ENCODE peak calls at places on chromosomes 3 and 15, in five cellular contexts. A is A549, C is HepG2, R is GM12878, O is K562. L is an unnamed sample.
A peak's percentile ranks its signal among the peaks of the same experiment; 100 is the strongest.

GRCh38 chr3:196166741-196167140 is 44.5 kb downstream of the ZDHHC19 start:
- DNase-seq in A (no peak), C (no peak), R (no peak), O (no peak), L (no peak)

GRCh38 chr3:76131396-76132153 is 346.2 kb upstream of the ZNF717 start:
- DNase-seq in A (no peak), C (no peak), R (no peak), O (no peak), L (no peak)

GRCh38 chr3:113626513-113627371 is 69.7 kb downstream of the USF3 start:
- DNase-seq in A (peak; percentile 72), C (peak; percentile 61), R (no peak), O (peak; percentile 61), L (peak; percentile 76)

GRCh38 chr15:41169784-41170183 is 53.7 kb upstream of the INO80 start:
- DNase-seq in A (no peak), C (no peak), R (no peak), O (peak; percentile 23), L (no peak)

GRCh38 chr3:184022323-184022722 is 4.6 kb upstream of the ABCC5 start:
- DNase-seq in A (no peak), C (no peak), R (no peak), O (no peak), L (no peak)

GRCh38 chr15:70313099-70314017 is 215.6 kb upstream of the TLE3 start:
- DNase-seq in A (no peak), C (no peak), R (no peak), O (no peak), L (no peak)

GRCh38 chr3:149784064-149784704 is 8.2 kb downstream of the ANKUB1 start:
- DNase-seq in A (no peak), C (no peak), R (no peak), O (no peak), L (no peak)

GRCh38 chr15:77482570-77482969 is 61.9 kb downstream of the HMG20A start:
- DNase-seq in A (no peak), C (no peak), R (no peak), O (no peak), L (no peak)

GRCh38 chr3:185753354-185753753 is 71.5 kb downstream of the IGF2BP2 start:
- DNase-seq in A (no peak), C (no peak), R (no peak), O (peak; percentile 73), L (no peak)

GRCh38 chr3:30076899-30077298 is 529.5 kb upstream of the TGFBR2 start:
- DNase-seq in A (no peak), C (no peak), R (no peak), O (no peak), L (no peak)

GRCh38 chr15:70974004-70974832 is 81.6 kb downstream of the LRRC49 start:
- DNase-seq in A (peak; percentile 22), C (peak; percentile 18), R (no peak), O (peak; percentile 14), L (no peak)

GRCh38 chr3:21294768-21295167 is 456.2 kb downstream of the ZNF385D start:
- DNase-seq in A (no peak), C (no peak), R (no peak), O (no peak), L (no peak)

DNA sequence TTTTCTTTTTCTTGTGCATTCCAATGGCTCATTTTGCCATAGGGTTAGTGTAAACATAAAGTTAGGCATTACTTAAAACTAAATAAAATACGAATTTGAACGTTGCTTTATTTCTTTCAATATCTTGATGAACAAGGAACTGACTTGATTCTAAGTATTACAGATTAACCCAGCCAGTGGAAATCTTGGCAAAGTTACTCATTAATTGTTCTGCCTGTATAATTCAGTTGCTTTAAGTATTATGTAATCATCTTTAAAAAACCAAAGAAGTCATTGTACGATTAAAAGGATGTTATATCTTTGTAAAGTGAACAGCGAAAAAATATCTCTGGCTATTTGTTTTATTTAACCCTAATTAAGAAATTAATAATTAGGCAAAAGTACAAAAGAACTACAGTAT is 737.9 kb upstream of the BCHE start:
- DNase-seq in A (no peak), C (no peak), R (no peak), O (no peak), L (no peak)
- TF ChIP-seq ESRRA in A (no peak), C (no peak), R (no peak), O (no peak), L (no peak)

DNA sequence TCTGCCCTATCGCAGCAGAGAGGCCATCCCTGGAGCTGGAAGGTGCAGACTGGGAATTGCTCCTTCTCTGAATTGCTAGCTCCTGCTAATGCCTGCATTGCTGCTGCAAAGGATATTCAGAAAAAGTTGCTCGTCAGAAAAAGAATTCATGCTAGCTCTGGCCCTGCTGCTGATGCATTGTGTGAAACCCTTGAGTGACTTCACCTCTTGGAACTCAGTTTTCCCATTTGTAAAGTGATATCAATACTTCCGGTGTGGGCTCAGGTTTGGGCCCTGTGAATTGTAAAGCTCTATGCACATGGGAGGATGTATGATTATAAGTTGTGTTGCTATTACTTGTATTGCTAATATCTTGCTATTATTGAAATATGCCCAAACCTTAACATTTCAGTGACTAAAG is 11.4 kb downstream of the SQOR start:
- DNase-seq in A (no peak), C (no peak), R (no peak), O (no peak), L (no peak)
- TF ChIP-seq ESRRA in A (no peak), C (no peak), R (no peak), O (no peak), L (no peak)

GRCh38 chr3:195075941-195076875 is 194.8 kb downstream of the XXYLT1 start:
- DNase-seq in A (no peak), C (no peak), R (no peak), O (no peak), L (no peak)

GRCh38 chr3:195078891-195079440 is 192.0 kb downstream of the XXYLT1 start:
- DNase-seq in A (no peak), C (no peak), R (no peak), O (no peak), L (no peak)

GRCh38 chr3:195076981-195077610 is 193.9 kb downstream of the XXYLT1 start:
- DNase-seq in A (no peak), C (no peak), R (no peak), O (no peak), L (peak; percentile 5)

GRCh38 chr3:195079636-195080035 is 191.3 kb downstream of the XXYLT1 start:
- DNase-seq in A (no peak), C (no peak), R (no peak), O (no peak), L (no peak)

DNA sequence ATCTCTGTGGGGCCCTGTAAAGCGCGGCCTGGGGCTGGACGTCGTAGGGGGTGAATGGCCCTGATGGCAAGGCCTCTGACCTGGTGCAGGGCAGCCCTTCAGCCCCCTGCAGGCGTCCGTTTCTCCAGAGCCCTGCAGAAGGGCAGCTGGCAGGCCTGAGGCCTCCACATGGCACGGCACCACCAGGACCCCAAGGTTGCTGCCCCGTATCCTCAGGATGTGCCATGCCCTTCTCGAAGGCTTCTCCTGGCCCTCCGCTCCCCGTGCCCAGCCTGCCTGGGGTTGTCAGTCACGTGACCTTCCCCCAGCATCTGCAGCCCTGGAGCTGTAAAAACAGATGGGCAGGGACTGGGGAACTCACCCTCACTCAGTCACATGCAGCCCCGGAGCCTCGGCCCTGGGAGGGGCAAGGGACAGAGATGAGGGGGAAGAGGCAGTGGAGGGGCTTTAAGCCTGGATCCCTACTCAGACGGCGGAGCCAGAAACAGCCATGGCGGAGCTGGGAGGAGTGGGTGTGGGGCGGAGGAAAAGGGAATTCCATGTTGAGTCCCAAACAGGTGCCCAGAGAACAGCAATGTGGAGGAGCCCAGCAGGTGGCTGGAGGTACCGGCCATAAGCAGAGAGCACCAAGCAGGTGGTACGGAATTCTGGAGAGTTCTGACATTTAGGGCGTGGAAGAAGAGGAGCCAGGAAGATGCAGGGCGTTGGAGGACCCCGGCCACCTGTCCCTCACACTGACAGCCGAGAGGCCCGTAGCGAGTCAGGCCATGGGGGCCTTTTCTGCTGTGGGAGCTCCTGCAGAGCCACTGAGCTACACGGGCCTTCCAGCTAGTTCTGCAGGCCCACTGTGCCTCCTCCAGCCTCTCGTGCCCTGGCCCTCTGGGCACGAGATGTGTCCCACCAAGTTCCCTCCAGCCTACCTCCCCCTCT is 193.1 kb downstream of the XXYLT1 start:
- DNase-seq in A (no peak), C (no peak), R (no peak), O (no peak), L (no peak)
- TF ChIP-seq ESRRA in A (no peak), C (no peak), R (no peak), O (no peak), L (no peak)

GRCh38 chr3:115518100-115518852 is 105.0 kb upstream of the GAP43 start:
- DNase-seq in A (no peak), C (no peak), R (no peak), O (no peak), L (no peak)
- TF ChIP-seq ESRRA in A (no peak), C (no peak), R (no peak), O (no peak), L (no peak)

GRCh38 chr3:172627057-172627809 is 83.6 kb downstream of the NCEH1 start:
- DNase-seq in A (no peak), C (no peak), R (no peak), O (no peak), L (no peak)
- TF ChIP-seq ESRRA in A (no peak), C (no peak), R (no peak), O (no peak), L (no peak)

GRCh38 chr3:194313642-194314430 is 37.3 kb downstream of the CPN2 start:
- DNase-seq in A (no peak), C (no peak), R (no peak), O (no peak), L (peak; percentile 47)
- TF ChIP-seq ESRRA in A (no peak), C (no peak), R (no peak), O (no peak), L (no peak)

DNA sequence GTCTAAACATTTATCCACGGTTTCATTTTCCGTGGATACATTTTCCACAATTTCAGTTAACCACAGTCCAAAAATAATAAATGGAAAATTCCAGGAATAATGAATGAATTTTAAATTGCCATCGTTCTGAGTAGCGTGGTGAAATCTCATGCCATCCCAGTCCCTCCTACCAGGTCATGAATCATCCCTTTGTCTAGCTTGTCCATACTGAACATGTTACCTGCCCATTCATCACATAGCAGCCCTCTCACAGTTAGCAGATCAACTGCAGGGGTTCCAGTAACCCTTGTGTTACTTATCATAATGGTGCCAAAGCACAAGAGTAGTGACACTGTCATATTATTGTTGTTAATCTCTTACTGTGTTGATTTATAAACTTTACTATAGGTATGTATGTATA is 124.5 kb downstream of the GSK3B start:
- DNase-seq in A (no peak), C (no peak), R (no peak), O (no peak), L (no peak)
- TF ChIP-seq ESRRA in A (no peak), C (no peak), R (no peak), O (no peak), L (no peak)

DNA sequence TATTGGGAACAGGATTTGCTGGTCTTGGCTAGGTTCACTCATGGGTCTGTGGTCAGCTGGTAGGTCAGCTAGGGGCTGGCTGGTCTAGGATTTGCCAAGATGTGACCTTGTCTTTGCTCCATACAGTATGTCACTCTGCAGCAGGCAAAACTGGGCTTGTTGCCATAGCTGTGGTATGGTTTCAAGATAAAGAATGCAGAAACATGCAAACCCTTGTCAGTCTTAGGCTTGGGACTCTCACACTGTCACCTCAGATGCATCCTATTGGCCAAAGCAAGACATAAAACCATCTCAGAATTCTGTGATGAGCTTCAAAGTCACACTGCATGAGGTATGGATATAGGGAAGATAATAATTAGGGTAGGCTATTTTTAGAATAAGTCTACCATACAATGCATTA is 66.6 kb upstream of the TBC1D5 start:
- DNase-seq in A (no peak), C (no peak), R (no peak), O (peak; percentile 80), L (no peak)
- TF ChIP-seq ESRRA in A (no peak), C (no peak), R (no peak), O (no peak), L (no peak)

L was measured in WTC11.